ENCODE peak calls at places on chromosome 15, in four cellular contexts. M, H, T and K are unnamed samples.

GRCh38 chr15:55008397-55008796 is 188.3 kb downstream of the RSL24D1 start:
- DNase-seq in M (no peak), T (no peak), H (no peak), K (no peak)

GRCh38 chr15:31197497-31198414 is 96.2 kb upstream of the TRPM1 start:
- DNase-seq in H (peak; percentile 75), T (peak; percentile 23), M (peak; percentile 39), K (no peak)

GRCh38 chr15:79849789-79850188 is 47.0 kb downstream of the MTHFS start:
- DNase-seq in M (peak; percentile 38), H (no peak), T (peak; percentile 21), K (no peak)

GRCh38 chr15:39066677-39067076 is 502.1 kb upstream of the RASGRP1 start:
- DNase-seq in T (no peak), M (no peak), H (no peak), K (no peak)

GRCh38 chr15:79065744-79066376 is 24.7 kb downstream of the RASGRF1 start:
- DNase-seq in M (no peak), H (no peak), T (peak; percentile 22), K (no peak)

GRCh38 chr15:92429378-92430066 is 35.8 kb downstream of the ST8SIA2 start:
- DNase-seq in H (no peak), T (no peak), M (no peak), K (peak; percentile 27)

GRCh38 chr15:80743189-80743833 is 35.9 kb upstream of the CEMIP start:
- DNase-seq in T (no peak), H (no peak), M (no peak), K (no peak)

GRCh38 chr15:66955871-66956585 is 109.4 kb upstream of the SMAD3 start:
- DNase-seq in M (no peak), T (no peak), H (no peak), K (no peak)

GRCh38 chr15:60372756-60373155 is 25.0 kb downstream of the ANXA2 start:
- DNase-seq in M (no peak), H (no peak), T (no peak), K (no peak)

GRCh38 chr15:93837450-93837849 is 393.9 kb upstream of the MCTP2 start:
- DNase-seq in T (no peak), H (no peak), M (no peak), K (no peak)

GRCh38 chr15:67461735-67462134 is 59.2 kb upstream of the C15orf61 start:
- DNase-seq in T (no peak), M (no peak), H (no peak), K (no peak)

GRCh38 chr15:40456299-40456712 is 14.5 kb upstream of the CHST14 start:
- DNase-seq in H (peak; percentile 61), M (no peak), T (peak; percentile 67), K (no peak)

GRCh38 chr15:74140445-74140761 is 10.0 kb downstream of the ISLR2 start:
- DNase-seq in T (no peak), M (no peak), H (no peak), K (no peak)

GRCh38 chr15:51332211-51333147 is 5.9 kb downstream of the CYP19A1 start:
- DNase-seq in M (no peak), T (no peak), H (no peak), K (no peak)

GRCh38 chr15:48638966-48639365 is 6.5 kb downstream of the FBN1 start:
- DNase-seq in T (no peak), M (no peak), H (no peak), K (no peak)

GRCh38 chr15:26841941-26842340 is 24.9 kb upstream of the GABRA5 start:
- DNase-seq in H (no peak), M (no peak), T (no peak), K (no peak)

GRCh38 chr15:75353604-75354003 is 6.8 kb downstream of the NEIL1 start:
- DNase-seq in M (no peak), T (no peak), H (peak; percentile 64), K (no peak)

GRCh38 chr15:31245756-31246155 is 80.9 kb upstream of the KLF13 start:
- DNase-seq in M (no peak), H (no peak), T (no peak), K (no peak)

GRCh38 chr15:41558400-41559238 is at the start of gene TYRO3:
- DNase-seq in M (peak; percentile 76), H (peak; percentile 83), T (peak; percentile 63), K (no peak)

GRCh38 chr15:41862515-41863116 is 24.0 kb downstream of the PLA2G4B start:
- DNase-seq in M (no peak), T (peak; percentile 71), H (no peak), K (no peak)

GRCh38 chr15:45993072-45993471 is 358.2 kb downstream of the SQOR start:
- DNase-seq in M (no peak), H (no peak), T (no peak), K (no peak)

GRCh38 chr15:44295909-44296420 is 7.4 kb downstream of the GOLM2 start:
- DNase-seq in T (no peak), M (no peak), H (no peak), K (no peak)

GRCh38 chr15:44299997-44300396 is 11.5 kb downstream of the GOLM2 start:
- DNase-seq in H (no peak), T (no peak), M (no peak), K (no peak)

GRCh38 chr15:44296625-44297524 is 8.4 kb downstream of the GOLM2 start:
- DNase-seq in M (peak; percentile 8), T (peak; percentile 18), H (peak; percentile 32), K (no peak)

GRCh38 chr15:44298878-44299277 is 10.4 kb downstream of the GOLM2 start:
- DNase-seq in H (no peak), M (no peak), T (no peak), K (no peak)

GRCh38 chr15:44300567-44300966 is 12.0 kb downstream of the GOLM2 start:
- DNase-seq in T (no peak), M (no peak), H (no peak), K (no peak)
- TF ChIP-seq CTCF in T (no peak), M (no peak), H (no peak), K (no peak)

GRCh38 chr15:65072027-65072426 is 4.2 kb upstream of the RASL12 start:
- DNase-seq in H (no peak), T (no peak), M (no peak), K (no peak)
- TF ChIP-seq CTCF in H (no peak), T (no peak), M (no peak), K (no peak)

GRCh38 chr15:69861331-69862171 is 236.2 kb downstream of the TLE3 start:
- DNase-seq in T (no peak), H (no peak), M (no peak), K (no peak)
- TF ChIP-seq CTCF in T (no peak), H (no peak), M (no peak), K (no peak)

DNA sequence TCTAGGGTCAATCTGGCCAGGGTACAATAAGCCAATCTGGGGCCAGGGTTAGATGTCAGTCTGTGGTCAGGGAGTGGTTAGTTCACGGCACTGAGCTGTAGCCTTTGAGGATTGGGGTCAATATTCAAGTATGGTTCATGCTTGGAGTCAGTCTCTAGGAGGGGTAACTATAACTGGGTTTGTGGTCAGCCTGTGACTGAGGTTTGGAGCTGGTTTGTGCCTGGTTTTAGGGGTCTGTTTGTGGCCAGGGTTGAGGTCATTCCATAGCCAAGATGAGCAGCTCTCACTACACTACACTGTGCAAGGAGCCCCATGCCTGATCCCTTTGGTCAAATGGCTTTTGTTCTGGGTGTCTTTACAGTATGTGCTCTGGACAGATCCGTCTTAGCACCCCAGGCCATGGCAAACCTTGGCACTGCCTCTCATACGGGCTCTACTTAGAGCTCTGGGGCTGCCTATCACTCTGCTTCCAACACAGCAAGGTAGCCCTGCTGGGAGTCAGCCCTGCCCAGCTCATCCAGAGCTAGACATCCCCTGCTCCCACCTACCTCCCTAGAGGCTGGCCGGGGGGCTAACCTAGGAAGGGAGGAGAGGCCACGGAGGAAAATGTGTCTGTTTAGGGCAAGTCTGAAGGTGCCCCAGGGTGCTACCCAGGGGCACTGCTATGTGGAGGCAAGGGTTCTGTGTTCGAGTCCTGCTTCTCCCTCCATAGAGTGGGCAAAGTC is 63.3 kb upstream of the CORO2B start:
- DNase-seq in T (no peak), M (no peak), H (no peak), K (no peak)
- TF ChIP-seq CTCF in T (no peak), M (no peak), H (no peak), K (no peak)

DNA sequence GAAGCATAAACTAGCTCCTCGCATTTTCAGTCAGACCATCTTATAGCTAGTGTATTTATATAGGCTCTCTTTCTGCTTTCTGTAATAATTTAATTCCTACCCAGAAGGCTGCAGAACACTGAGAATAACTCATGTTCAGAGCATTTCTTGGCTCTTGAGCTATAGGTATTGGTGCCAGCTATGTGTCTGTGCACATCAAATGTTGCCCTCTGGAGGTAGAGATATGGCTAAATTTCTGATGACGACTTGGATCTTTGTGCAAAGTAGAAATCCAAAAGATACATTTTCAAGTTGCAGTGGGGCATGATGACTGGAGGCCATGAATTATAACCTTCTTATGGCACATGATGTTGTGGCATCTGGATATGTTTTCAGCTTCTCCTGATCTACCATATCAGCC is 336.2 kb upstream of the TPM1 start:
- DNase-seq in H (no peak), T (no peak), M (no peak), K (peak; percentile 1)
- TF ChIP-seq CTCF in H (peak; percentile 3), T (no peak), M (no peak), K (peak; percentile 18)

DNA sequence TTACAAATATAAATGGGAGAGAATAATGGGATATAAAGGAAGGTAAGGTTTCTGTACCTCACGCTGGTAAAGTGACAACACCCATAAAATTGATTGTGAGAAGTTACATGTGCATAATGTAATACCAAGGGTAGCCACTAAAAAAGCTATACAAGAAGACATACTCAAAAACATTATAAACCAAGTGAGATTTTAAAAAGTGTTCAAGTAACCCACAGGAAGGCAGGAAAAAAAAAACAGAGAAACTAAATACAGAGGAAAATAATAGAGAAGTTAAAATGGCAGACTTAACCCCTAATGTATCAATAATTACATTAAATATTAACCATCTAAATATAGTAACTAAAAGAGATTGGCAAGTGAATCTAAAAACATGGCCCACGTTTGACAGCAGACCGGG is 76.3 kb downstream of the PCSK6 start:
- DNase-seq in T (no peak), H (no peak), M (no peak), K (no peak)
- TF ChIP-seq CTCF in T (no peak), H (no peak), M (no peak), K (no peak)

DNA sequence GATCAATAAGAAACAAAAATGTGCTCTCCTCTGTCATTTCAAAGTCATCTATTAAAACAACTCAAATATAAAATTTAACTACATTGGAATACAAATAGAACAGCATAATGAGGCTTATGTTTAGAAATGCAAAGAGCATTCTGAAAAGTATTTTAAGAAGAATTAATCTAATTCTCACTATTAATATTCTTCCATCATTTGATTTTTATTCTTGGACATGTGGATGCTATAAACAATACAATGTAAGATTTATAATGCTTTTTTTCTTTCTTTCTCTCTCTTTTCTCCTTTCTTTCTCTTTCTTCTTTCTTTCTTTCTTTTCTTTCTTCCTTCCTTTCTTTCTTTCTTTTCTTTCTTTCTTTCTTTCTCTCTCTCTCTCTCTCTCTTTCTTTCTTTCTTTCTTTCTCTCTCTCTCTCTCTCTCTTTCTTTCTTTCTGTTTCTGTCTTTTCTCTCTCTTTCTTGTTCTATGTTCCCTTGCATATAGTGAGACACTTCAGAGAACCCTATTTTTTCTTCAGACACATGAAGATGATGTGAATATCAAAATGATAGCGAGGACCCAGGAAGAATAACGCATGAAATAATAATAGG is 32.6 kb upstream of the MEIS2 start:
- DNase-seq in M (no peak), T (no peak), H (no peak), K (no peak)
- TF ChIP-seq CTCF in M (no peak), T (no peak), H (no peak), K (no peak)

DNA sequence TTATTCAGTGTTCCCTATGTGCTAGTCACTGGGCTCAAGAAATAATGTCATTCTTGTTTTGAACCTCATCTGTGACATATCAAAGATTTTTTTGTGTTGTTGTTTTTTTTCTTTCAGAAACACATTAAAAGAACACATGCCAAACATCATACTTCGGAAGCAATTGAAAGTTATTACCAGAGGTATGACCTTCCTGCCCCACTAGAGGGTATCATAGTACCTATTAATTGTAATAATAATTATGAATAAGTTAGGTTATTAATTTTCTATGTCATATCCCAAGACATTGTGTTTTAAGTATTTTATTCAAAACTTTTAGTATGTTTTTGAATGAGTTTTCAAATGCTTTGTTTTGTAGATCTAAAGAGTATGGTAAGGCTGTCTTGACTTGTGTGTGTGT is 65.7 kb downstream of the CDIN1 start:
- DNase-seq in T (no peak), M (no peak), H (no peak), K (no peak)
- TF ChIP-seq CTCF in T (peak; percentile 21), M (peak; percentile 31), H (peak; percentile 8), K (peak; percentile 25)